ENCODE peak calls at places on chromosomes 13 and 19, in six cellular contexts. H is bronchial epithelial cell, L is brain microvascular endothelial cell, A is heart right ventricle, Q is cardiac muscle cell, O is esophagus squamous epithelium. M is an unnamed sample.

GRCh38 chr19:19997656-19998268 is 41.5 kb downstream of the ZNF682 start:
- DNase-seq in Q (peak; percentile 14), A (peak; percentile 21), L (no peak), O (no peak), H (no peak), M (no peak)

GRCh38 chr13:78680611-78681010 is 21.7 kb upstream of the OBI1 start:
- DNase-seq in O (no peak), Q (no peak), H (no peak), A (no peak), L (no peak), M (no peak)

GRCh38 chr19:57578487-57579205 is at the start of gene ZNF416:
- DNase-seq in L (peak; percentile 99), A (peak; percentile 95), Q (peak; percentile 99), O (peak; percentile 88), H (peak; percentile 96), M (peak; percentile 95)

GRCh38 chr13:109157275-109157674 is 527.9 kb downstream of the MYO16 start:
- DNase-seq in L (no peak), H (peak; percentile 45), A (no peak), O (no peak), Q (no peak), M (no peak)

GRCh38 chr19:12899891-12900518 is 9.0 kb downstream of the GCDH start:
- DNase-seq in O (no peak), H (no peak), Q (no peak), A (no peak), L (no peak), M (no peak)

GRCh38 chr19:18985257-18985656 is 44.2 kb upstream of the HOMER3 start:
- DNase-seq in Q (no peak), A (no peak), O (no peak), L (no peak), H (no peak), M (no peak)

GRCh38 chr19:48363500-48363809 is 285 bp downstream of the TMEM143 start:
- DNase-seq in A (no peak), O (no peak), Q (no peak), H (no peak), L (no peak), M (no peak)

GRCh38 chr13:42041684-42042035 is 6.8 kb upstream of the DGKH start:
- DNase-seq in A (peak; percentile 37), O (no peak), H (peak; percentile 33), Q (peak; percentile 73), L (peak; percentile 70), M (no peak)

GRCh38 chr19:41753159-41753558 is 2.2 kb upstream of the CEACAM6 start:
- DNase-seq in L (peak; percentile 2), H (peak; percentile 36), A (peak; percentile 47), Q (no peak), O (no peak), M (no peak)

GRCh38 chr13:100644328-100644727 is 30.3 kb downstream of the TMTC4 start:
- DNase-seq in H (no peak), A (no peak), O (no peak), L (no peak), Q (no peak), M (no peak)

GRCh38 chr19:47094557-47095517 is 18.7 kb downstream of the ZC3H4 start:
- DNase-seq in Q (no peak), L (no peak), H (no peak), A (no peak), O (no peak), M (no peak)

GRCh38 chr13:49610176-49610575 is 18.1 kb upstream of the ARL11 start:
- DNase-seq in H (no peak), A (no peak), L (no peak), Q (peak; percentile 93), O (no peak), M (no peak)

GRCh38 chr19:53102701-53103140 is 501 bp downstream of the ZNF160 start:
- DNase-seq in O (no peak), A (peak; percentile 50), Q (peak; percentile 61), L (peak; percentile 28), H (no peak), M (no peak)

GRCh38 chr19:15421726-15422260 is 3.0 kb upstream of the AKAP8L start:
- DNase-seq in Q (no peak), H (no peak), L (no peak), O (no peak), A (peak; percentile 68), M (no peak)

GRCh38 chr13:47553329-47553977 is 447.6 kb downstream of the SUCLA2 start:
- DNase-seq in A (no peak), L (no peak), O (no peak), Q (no peak), H (no peak), M (no peak)

GRCh38 chr13:64369121-64369520 is 2861.0 kb downstream of the PCDH9 start:
- DNase-seq in H (peak; percentile 8), L (no peak), A (no peak), Q (no peak), O (no peak), M (no peak)

GRCh38 chr13:27765650-27766049 is 26.6 kb upstream of the GSX1 start:
- DNase-seq in O (no peak), A (no peak), L (no peak), H (no peak), Q (no peak), M (no peak)

GRCh38 chr13:80359459-80360297 is 18.8 kb upstream of the SPRY2 start:
- DNase-seq in L (no peak), Q (peak; percentile 64), H (no peak), O (no peak), A (no peak), M (no peak)

DNA sequence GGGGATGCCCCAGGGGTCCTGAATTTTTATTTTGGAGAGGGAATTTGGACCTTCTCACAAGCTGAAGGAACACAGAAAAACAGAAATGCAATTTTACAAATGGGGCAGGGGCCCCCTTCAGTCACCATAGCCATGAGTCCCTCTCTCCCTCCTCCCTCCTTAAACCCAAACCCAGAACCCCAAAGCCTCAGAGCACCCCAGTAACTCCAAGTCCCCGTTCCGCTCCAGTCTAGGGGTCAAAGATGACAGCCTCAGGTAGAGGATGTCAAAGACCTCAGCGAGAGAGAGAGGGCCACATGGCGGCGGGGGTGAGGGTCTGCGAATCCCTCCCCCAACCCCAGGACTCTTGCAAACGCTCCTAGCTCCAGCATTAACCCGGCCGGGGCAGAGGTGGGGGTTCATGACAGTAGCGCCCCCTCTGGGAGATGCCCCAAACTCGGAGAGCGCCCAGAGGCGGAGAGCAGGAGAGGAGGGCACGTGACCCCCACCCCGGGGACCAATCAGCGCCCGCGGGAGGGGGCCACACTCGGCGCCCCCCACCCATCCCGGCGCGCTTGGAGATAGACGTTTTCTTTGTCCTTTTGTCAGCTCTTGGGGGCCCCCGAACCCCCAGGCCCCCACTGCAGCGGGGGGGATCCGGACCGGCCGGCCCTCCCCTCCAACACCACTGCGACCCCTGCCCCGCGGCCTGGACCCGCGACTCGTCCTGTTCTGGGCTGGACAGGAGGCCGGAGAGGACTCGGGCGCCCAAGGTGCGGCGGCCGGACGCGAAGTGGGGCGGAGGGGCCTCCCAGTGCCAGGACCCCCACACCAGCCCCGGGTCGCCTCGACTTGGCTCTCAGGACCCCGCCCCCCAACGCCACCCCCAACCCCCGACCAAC is 20.8 kb upstream of the SEMA6B start:
- DNase-seq in H (no peak), L (no peak), O (no peak), Q (peak; percentile 63), A (no peak), M (no peak)
- TF ChIP-seq CTCF in H (peak; percentile 29), L (peak; percentile 25), O (no peak), Q (peak; percentile 35), A (no peak), M (peak; percentile 8)

GRCh38 chr19:893775-894090 is 449 bp downstream of the RNU6-9 start:
- DNase-seq in L (no peak), Q (no peak), A (no peak), O (no peak), H (no peak), M (no peak)
- H3K4me3 ChIP-seq in L (no peak overlapping the region), Q (peak overlapping the region; percentile 79), A (peak overlapping the region; percentile 80), O (peak overlapping the region; percentile 95), H (no peak overlapping the region), M (no peak overlapping the region)

GRCh38 chr13:98459721-98460370 is 117.1 kb downstream of the STK24 start:
- DNase-seq in A (no peak), O (no peak), L (no peak), H (no peak), Q (no peak), M (no peak)

GRCh38 chr13:98461525-98462240 is 115.2 kb downstream of the STK24 start:
- DNase-seq in Q (no peak), O (no peak), H (no peak), L (no peak), A (no peak), M (no peak)

GRCh38 chr13:98460519-98460918 is 116.4 kb downstream of the STK24 start:
- DNase-seq in A (no peak), O (no peak), H (no peak), Q (no peak), L (no peak), M (peak; percentile 43)

GRCh38 chr13:98462946-98463345 is 114.0 kb downstream of the STK24 start:
- DNase-seq in L (no peak), Q (no peak), A (no peak), O (no peak), H (no peak), M (no peak)

GRCh38 chr13:98462241-98462882 is 114.5 kb downstream of the STK24 start:
- DNase-seq in Q (no peak), H (no peak), O (no peak), A (no peak), L (no peak), M (no peak)
- H3K36me3 ChIP-seq in Q (peaks cover 20% of the 10 kb centered on the region), H (peaks cover 55% of the 10 kb centered on the region), O (peaks cover 98% of the 10 kb centered on the region), A (no peaks in the 10 kb centered on the region), L (peaks cover 61% of the 10 kb centered on the region), M (peaks cover 41% of the 10 kb centered on the region)

GRCh38 chr13:46145950-46146349 is 36.0 kb downstream of the LCP1 start:
- DNase-seq in L (no peak), Q (no peak), O (no peak), A (no peak), H (no peak), M (no peak)

GRCh38 chr13:46150134-46150693 is 31.8 kb downstream of the LCP1 start:
- DNase-seq in L (no peak), H (no peak), Q (no peak), O (no peak), A (no peak), M (no peak)

GRCh38 chr13:46143239-46143701 is 38.4 kb upstream of the CPB2 start:
- DNase-seq in A (no peak), Q (no peak), O (no peak), H (no peak), L (no peak), M (no peak)

GRCh38 chr13:46149272-46150133 is 32.5 kb downstream of the LCP1 start:
- DNase-seq in O (no peak), H (peak; percentile 31), L (peak; percentile 64), A (no peak), Q (no peak), M (no peak)

DNA sequence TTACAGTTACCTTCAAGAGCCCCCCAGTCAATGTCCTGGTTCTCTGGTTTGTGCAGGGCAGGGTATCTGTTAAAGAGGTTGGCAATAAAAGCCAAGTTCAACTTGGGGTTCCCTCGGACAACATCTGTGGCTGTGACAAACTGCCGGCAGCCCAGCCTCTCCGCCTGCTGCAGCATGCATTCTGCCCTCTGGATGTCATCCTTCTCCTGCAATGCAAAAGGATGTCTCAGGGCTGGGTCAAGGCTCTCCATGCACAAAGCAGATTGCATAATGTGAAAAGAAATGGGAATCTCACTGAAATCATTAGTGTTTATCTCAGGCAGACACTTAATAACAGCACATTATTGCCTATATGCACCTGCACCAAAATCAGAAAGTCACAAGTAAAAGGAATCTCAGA is 35.1 kb downstream of the LCP1 start:
- DNase-seq in H (peak; percentile 16), O (no peak), L (peak; percentile 22), A (no peak), Q (peak; percentile 48), M (no peak)
- TF ChIP-seq CTCF in H (no peak), O (no peak), L (peak; percentile 70), A (peak; percentile 23), Q (peak; percentile 47), M (peak; percentile 36)

M was measured in BJ.